ENCODE peak calls at places on chromosomes 12 and 14, in six cellular contexts. I, Q, T, H, F and X are unnamed samples.

GRCh38 chr12:131137836-131138637 is 184.3 kb downstream of the ADGRD1 start:
- DNase-seq in I (no peak), Q (peak; percentile 71), T (peak; percentile 68), H (no peak), F (no peak), X (no peak)

GRCh38 chr14:71119075-71119474 is 211.8 kb downstream of the PCNX1 start:
- DNase-seq in I (peak; percentile 39), Q (no peak), T (no peak), H (no peak), F (no peak), X (no peak)

GRCh38 chr12:76614364-76614763 is 54.8 kb upstream of the OSBPL8 start:
- DNase-seq in I (no peak), Q (no peak), T (no peak), H (no peak), F (no peak), X (no peak)

GRCh38 chr12:131461096-131461495 is 249.8 kb upstream of the SFSWAP start:
- DNase-seq in I (no peak), Q (no peak), T (no peak), H (no peak), F (no peak), X (no peak)

GRCh38 chr12:77256924-77257323 is 191.6 kb upstream of the E2F7 start:
- DNase-seq in I (no peak), Q (no peak), T (no peak), H (no peak), F (no peak), X (no peak)

GRCh38 chr12:53561590-53561953 is 54.3 kb upstream of the NPFF start:
- DNase-seq in I (peak; percentile 92), Q (no peak), T (peak; percentile 88), H (no peak), F (no peak), X (no peak)

GRCh38 chr12:120263725-120264040 is 1.8 kb downstream of the PXN start:
- DNase-seq in I (no peak), Q (peak; percentile 42), T (no peak), H (no peak), F (no peak), X (no peak)

GRCh38 chr14:79514700-79515099 is 696.6 kb downstream of the DIO2 start:
- DNase-seq in I (peak; percentile 73), Q (no peak), T (peak; percentile 63), H (no peak), F (no peak), X (no peak)

GRCh38 chr12:41250748-41251147 is 62.6 kb downstream of the PDZRN4 start:
- DNase-seq in I (no peak), Q (no peak), T (no peak), H (no peak), F (no peak), X (no peak)

GRCh38 chr12:71552728-71553501 is 110.7 kb downstream of the ZFC3H1 start:
- DNase-seq in I (no peak), Q (no peak), T (no peak), H (no peak), F (no peak), X (no peak)

GRCh38 chr14:105317546-105317945 is 3.0 kb downstream of the PACS2 start:
- DNase-seq in I (peak; percentile 53), Q (no peak), T (no peak), H (no peak), F (no peak), X (no peak)

GRCh38 chr14:26855051-26855753 is 257.4 kb upstream of the NOVA1 start:
- DNase-seq in I (no peak), Q (no peak), T (no peak), H (no peak), F (no peak), X (no peak)

GRCh38 chr12:19234171-19234704 is 104.7 kb downstream of the PLEKHA5 start:
- DNase-seq in I (peak; percentile 35), Q (no peak), T (no peak), H (no peak), F (no peak), X (no peak)

GRCh38 chr12:32877670-32878459 is 18.7 kb downstream of the PKP2 start:
- DNase-seq in I (no peak), Q (peak; percentile 44), T (no peak), H (peak; percentile 88), F (no peak), X (peak; percentile 20)

GRCh38 chr12:87806310-87806709 is 222.9 kb downstream of the C12orf50 start:
- DNase-seq in I (no peak), Q (no peak), T (peak; percentile 50), H (no peak), F (no peak), X (no peak)

GRCh38 chr14:56846970-56847928 is 37.0 kb upstream of the OTX2 start:
- DNase-seq in I (no peak), Q (no peak), T (no peak), H (no peak), F (no peak), X (no peak)

GRCh38 chr12:95601626-95602025 is 50.4 kb upstream of the USP44 start:
- DNase-seq in I (peak; percentile 94), Q (no peak), T (no peak), H (no peak), F (no peak), X (no peak)

GRCh38 chr12:27593266-27593665 is 69.3 kb downstream of the PPFIBP1 start:
- DNase-seq in I (no peak), Q (no peak), T (no peak), H (no peak), F (no peak), X (no peak)

GRCh38 chr14:103118019-103118662 is 5.1 kb upstream of the TNFAIP2 start:
- DNase-seq in I (peak; percentile 35), Q (peak; percentile 85), T (no peak), H (peak; percentile 94), F (no peak), X (peak; percentile 68)

GRCh38 chr12:131159660-131160059 is 206.0 kb downstream of the ADGRD1 start:
- DNase-seq in I (no peak), Q (no peak), T (peak; percentile 44), H (no peak), F (no peak), X (no peak)

GRCh38 chr12:62194616-62195015 is 65.6 kb upstream of the USP15 start:
- DNase-seq in I (no peak), Q (no peak), T (no peak), H (no peak), F (no peak), X (no peak)

GRCh38 chr12:31620311-31620710 is 29.4 kb upstream of the DENND5B start:
- DNase-seq in I (peak; percentile 8), Q (no peak), T (peak; percentile 70), H (no peak), F (no peak), X (no peak)

GRCh38 chr14:57066887-57067513 is 201.7 kb downstream of the EXOC5 start:
- DNase-seq in I (peak; percentile 2), Q (peak; percentile 73), T (peak; percentile 52), H (peak; percentile 25), F (no peak), X (no peak)

GRCh38 chr12:26971963-26972362 is 33.7 kb downstream of the FGFR1OP2 start:
- DNase-seq in I (no peak), Q (no peak), T (no peak), H (no peak), F (no peak), X (no peak)

GRCh38 chr12:67853204-67853603 is 136.0 kb upstream of the IFNG-AS1 start:
- DNase-seq in I (peak; percentile 35), Q (no peak), T (no peak), H (no peak), F (no peak), X (no peak)

GRCh38 chr12:122669397-122670070 is 33.6 kb downstream of the HCAR2 start:
- DNase-seq in I (peak; percentile 66), Q (no peak), T (peak; percentile 37), H (no peak), F (no peak), X (no peak)

GRCh38 chr14:56004323-56004722 is 113.9 kb upstream of the PELI2 start:
- DNase-seq in I (no peak), Q (no peak), T (no peak), H (no peak), F (no peak), X (no peak)

GRCh38 chr12:56836800-56837663 is 73.9 kb downstream of the HSD17B6 start:
- DNase-seq in I (peak; percentile 72), Q (no peak), T (peak; percentile 33), H (no peak), F (no peak), X (no peak)

GRCh38 chr14:61720302-61720677 is 25.0 kb downstream of the HIF1A start:
- DNase-seq in I (no peak), Q (no peak), T (no peak), H (no peak), F (no peak), X (no peak)

GRCh38 chr14:30296956-30297405 is 262.0 kb upstream of the G2E3 start:
- DNase-seq in I (no peak), Q (peak; percentile 51), T (peak; percentile 30), H (no peak), F (no peak), X (no peak)
- TF ChIP-seq POLR2A in I (no peak), Q (no peak), T (no peak), H (no peak), F (no peak), X (no peak)

GRCh38 chr14:22842211-22843122 is 6.1 kb downstream of the MMP14 start:
- DNase-seq in I (no peak), Q (no peak), T (no peak), H (no peak), F (no peak), X (no peak)
- H3K27ac ChIP-seq in I (peak overlapping the region; percentile 9), Q (no peak overlapping the region), T (no peak overlapping the region), H (no peak overlapping the region), F (peak overlapping the region; percentile 61), X (no peak overlapping the region)

GRCh38 chr12:55707841-55708694 is at the start of gene ITGA7:
- DNase-seq in I (no peak), Q (peak; percentile 76), T (no peak), H (peak; percentile 92), F (no peak), X (peak; percentile 64)
- TF ChIP-seq POLR2A in I (no peak), Q (no peak), T (no peak), H (no peak), F (no peak), X (peak; percentile 40)

GRCh38 chr12:47236109-47236714 is 156.5 kb upstream of the AMIGO2 start:
- DNase-seq in I (peak; percentile 88), Q (no peak), T (peak; percentile 55), H (no peak), F (no peak), X (no peak)
- H3K27ac ChIP-seq in I (peak overlapping the region; percentile 62), Q (no peak overlapping the region), T (peak overlapping the region; percentile 76), H (peak overlapping the region; percentile 58), F (no peak overlapping the region), X (no peak overlapping the region)

GRCh38 chr12:2812290-2813213 is at the start of gene ITFG2:
- DNase-seq in I (peak; percentile 98), Q (peak; percentile 100), T (peak; percentile 99), H (peak; percentile 100), F (peak; percentile 93), X (peak; percentile 96)
- TF ChIP-seq POLR2A in I (peak; percentile 84), Q (no peak), T (peak; percentile 96), H (no peak), F (peak; percentile 84), X (peak; percentile 62)

GRCh38 chr14:68770553-68771286 is 22.1 kb downstream of the ZFP36L1 start:
- DNase-seq in I (no peak), Q (no peak), T (no peak), H (peak; percentile 6), F (no peak), X (no peak)
- H3K27ac ChIP-seq in I (no peak overlapping the region), Q (no peak overlapping the region), T (peak overlapping the region; percentile 65), H (peak overlapping the region; percentile 89), F (peak overlapping the region; percentile 81), X (peak overlapping the region; percentile 72)